ENCODE peak calls at places on chromosome 22, in five cellular contexts. One of them, this sample, is unnamed.

GRCh38 chr22:39205344-39206021 is 39.3 kb downstream of the PDGFB start:
- DNase-seq in uterus: peak; percentile 4
- DNase-seq in left lung: no peak
- DNase-seq in mammary epithelial cell: peak; percentile 78
- DNase-seq in body of pancreas: peak; percentile 67
- DNase-seq in this sample: peak; percentile 88

GRCh38 chr22:50305393-50305657 is 2.1 kb downstream of the PLXNB2 start:
- DNase-seq in uterus: no peak
- DNase-seq in left lung: no peak
- DNase-seq in mammary epithelial cell: no peak
- DNase-seq in body of pancreas: no peak
- DNase-seq in this sample: no peak

GRCh38 chr22:39907035-39907434 is 6.2 kb downstream of the GRAP2 start:
- DNase-seq in body of pancreas: no peak
- DNase-seq in left lung: no peak
- DNase-seq in uterus: no peak
- DNase-seq in mammary epithelial cell: no peak
- DNase-seq in this sample: no peak

GRCh38 chr22:37904572-37905533 is 1.2 kb upstream of the MICALL1 start:
- DNase-seq in mammary epithelial cell: peak; percentile 97
- DNase-seq in body of pancreas: peak; percentile 60
- DNase-seq in left lung: peak; percentile 76
- DNase-seq in uterus: peak; percentile 93
- DNase-seq in this sample: no peak

GRCh38 chr22:32712644-32713355 is 88.7 kb upstream of the TIMP3 start:
- DNase-seq in mammary epithelial cell: no peak
- DNase-seq in body of pancreas: no peak
- DNase-seq in uterus: no peak
- DNase-seq in left lung: no peak
- DNase-seq in this sample: no peak

GRCh38 chr22:23591846-23592245 is 11.8 kb upstream of the IGLL1 start:
- DNase-seq in mammary epithelial cell: no peak
- DNase-seq in left lung: no peak
- DNase-seq in uterus: no peak
- DNase-seq in body of pancreas: no peak
- DNase-seq in this sample: no peak

GRCh38 chr22:39664485-39665200 is 94.1 kb downstream of the CACNA1I start:
- DNase-seq in uterus: no peak
- DNase-seq in body of pancreas: peak; percentile 25
- DNase-seq in left lung: no peak
- DNase-seq in mammary epithelial cell: no peak
- DNase-seq in this sample: peak; percentile 58

GRCh38 chr22:22059476-22060002 is 77.0 kb upstream of the TOP3B start:
- DNase-seq in mammary epithelial cell: no peak
- DNase-seq in left lung: no peak
- DNase-seq in uterus: no peak
- DNase-seq in body of pancreas: no peak
- DNase-seq in this sample: no peak

GRCh38 chr22:31275576-31275975 is 16.7 kb downstream of the PIK3IP1 start:
- DNase-seq in body of pancreas: no peak
- DNase-seq in uterus: no peak
- DNase-seq in mammary epithelial cell: no peak
- DNase-seq in left lung: no peak
- DNase-seq in this sample: no peak

GRCh38 chr22:27597703-27598444 is 203.7 kb downstream of the MN1 start:
- DNase-seq in mammary epithelial cell: peak; percentile 28
- DNase-seq in uterus: no peak
- DNase-seq in left lung: no peak
- DNase-seq in body of pancreas: peak; percentile 27
- DNase-seq in this sample: no peak

GRCh38 chr22:32177221-32177765 is 18.2 kb upstream of the C22orf42 start:
- DNase-seq in mammary epithelial cell: no peak
- DNase-seq in uterus: no peak
- DNase-seq in body of pancreas: no peak
- DNase-seq in left lung: no peak
- DNase-seq in this sample: no peak

GRCh38 chr22:30301995-30302809 is 12.9 kb upstream of the CASTOR1 start:
- DNase-seq in left lung: peak; percentile 74
- DNase-seq in body of pancreas: no peak
- DNase-seq in mammary epithelial cell: peak; percentile 78
- DNase-seq in uterus: no peak
- DNase-seq in this sample: no peak

GRCh38 chr22:41445171-41446056 is 1.2 kb downstream of the TOB2 start:
- DNase-seq in mammary epithelial cell: peak; percentile 7
- DNase-seq in left lung: no peak
- DNase-seq in body of pancreas: peak; percentile 33
- DNase-seq in uterus: peak; percentile 32
- DNase-seq in this sample: peak; percentile 27

GRCh38 chr22:43197271-43197941 is 10.5 kb upstream of the TTLL12 start:
- DNase-seq in body of pancreas: no peak
- DNase-seq in mammary epithelial cell: no peak
- DNase-seq in uterus: no peak
- DNase-seq in left lung: no peak
- DNase-seq in this sample: no peak

GRCh38 chr22:37273126-37273845 is 9.0 kb upstream of the CYTH4 start:
- DNase-seq in body of pancreas: no peak
- DNase-seq in left lung: no peak
- DNase-seq in mammary epithelial cell: peak; percentile 33
- DNase-seq in uterus: no peak
- DNase-seq in this sample: no peak

GRCh38 chr22:32911526-32911925 is 110.0 kb downstream of the TIMP3 start:
- DNase-seq in body of pancreas: no peak
- DNase-seq in left lung: no peak
- DNase-seq in mammary epithelial cell: no peak
- DNase-seq in uterus: no peak
- DNase-seq in this sample: no peak

GRCh38 chr22:37472418-37473006 is 13.7 kb downstream of the MFNG start:
- DNase-seq in body of pancreas: peak; percentile 55
- DNase-seq in left lung: no peak
- DNase-seq in uterus: no peak
- DNase-seq in mammary epithelial cell: no peak
- DNase-seq in this sample: peak; percentile 66

GRCh38 chr22:24379536-24379935 is 47.9 kb upstream of the ADORA2A start:
- DNase-seq in left lung: no peak
- DNase-seq in uterus: no peak
- DNase-seq in mammary epithelial cell: no peak
- DNase-seq in body of pancreas: no peak
- DNase-seq in this sample: no peak

GRCh38 chr22:50612715-50613221 is 12.2 kb downstream of the MAPK8IP2 start:
- DNase-seq in body of pancreas: no peak
- DNase-seq in uterus: no peak
- DNase-seq in mammary epithelial cell: no peak
- DNase-seq in left lung: no peak
- DNase-seq in this sample: no peak

GRCh38 chr22:44371741-44372525 is 59.2 kb upstream of the SHISAL1 start:
- DNase-seq in left lung: no peak
- DNase-seq in uterus: no peak
- DNase-seq in body of pancreas: no peak
- DNase-seq in mammary epithelial cell: no peak
- DNase-seq in this sample: peak; percentile 37

GRCh38 chr22:49979587-49980264 is 19.2 kb downstream of the PIM3 start:
- DNase-seq in left lung: no peak
- DNase-seq in uterus: no peak
- DNase-seq in body of pancreas: peak; percentile 43
- DNase-seq in mammary epithelial cell: no peak
- DNase-seq in this sample: peak; percentile 46

GRCh38 chr22:31223786-31224191 is 11.7 kb downstream of the LIMK2 start:
- DNase-seq in uterus: no peak
- DNase-seq in left lung: no peak
- DNase-seq in body of pancreas: no peak
- DNase-seq in mammary epithelial cell: peak; percentile 26
- DNase-seq in this sample: no peak

GRCh38 chr22:21445437-21446127 is 21.6 kb upstream of the TMEM191C start:
- DNase-seq in body of pancreas: no peak
- DNase-seq in mammary epithelial cell: no peak
- DNase-seq in uterus: peak; percentile 11
- DNase-seq in left lung: no peak
- DNase-seq in this sample: no peak

GRCh38 chr22:23164091-23164490 is 16.2 kb upstream of the BCR start:
- DNase-seq in left lung: no peak
- DNase-seq in mammary epithelial cell: no peak
- DNase-seq in body of pancreas: no peak
- DNase-seq in uterus: no peak
- DNase-seq in this sample: no peak

GRCh38 chr22:44743247-44743646 is 9.1 kb upstream of the ARHGAP8 start:
- DNase-seq in uterus: no peak
- DNase-seq in body of pancreas: no peak
- DNase-seq in mammary epithelial cell: no peak
- DNase-seq in left lung: no peak
- DNase-seq in this sample: no peak

GRCh38 chr22:37898441-37899181 is 7.5 kb upstream of the MICALL1 start:
- DNase-seq in mammary epithelial cell: peak; percentile 95
- DNase-seq in body of pancreas: peak; percentile 88
- DNase-seq in uterus: no peak
- DNase-seq in left lung: peak; percentile 59
- DNase-seq in this sample: no peak

GRCh38 chr22:44521326-44521725 is 23.3 kb upstream of the RTL6 start:
- DNase-seq in uterus: no peak
- DNase-seq in body of pancreas: no peak
- DNase-seq in left lung: no peak
- DNase-seq in mammary epithelial cell: no peak
- DNase-seq in this sample: no peak

GRCh38 chr22:37018815-37019308 is 385 bp downstream of the TST start:
- DNase-seq in left lung: peak; percentile 72
- DNase-seq in mammary epithelial cell: peak; percentile 25
- DNase-seq in uterus: peak; percentile 79
- DNase-seq in body of pancreas: peak; percentile 57
- DNase-seq in this sample: no peak

GRCh38 chr22:38412435-38413084 is 42.4 kb downstream of the KCNJ4 start:
- DNase-seq in mammary epithelial cell: no peak
- DNase-seq in left lung: no peak
- DNase-seq in uterus: peak; percentile 15
- DNase-seq in body of pancreas: peak; percentile 43
- DNase-seq in this sample: no peak

GRCh38 chr22:37304595-37305343 is 22.5 kb downstream of the CYTH4 start:
- DNase-seq in body of pancreas: no peak
- DNase-seq in mammary epithelial cell: peak; percentile 46
- DNase-seq in left lung: no peak
- DNase-seq in uterus: no peak
- DNase-seq in this sample: no peak

GRCh38 chr22:40541300-40541699 is 95.2 kb downstream of the MRTFA start:
- DNase-seq in left lung: no peak
- DNase-seq in mammary epithelial cell: peak; percentile 99
- DNase-seq in body of pancreas: no peak
- DNase-seq in uterus: no peak
- DNase-seq in this sample: no peak

GRCh38 chr22:22164541-22165272 is 79.9 kb upstream of the VPREB1 start:
- DNase-seq in body of pancreas: no peak
- DNase-seq in left lung: no peak
- DNase-seq in uterus: no peak
- DNase-seq in mammary epithelial cell: no peak
- DNase-seq in this sample: no peak

GRCh38 chr22:44352378-44353062 is 39.8 kb upstream of the SHISAL1 start:
- DNase-seq in left lung: no peak
- DNase-seq in body of pancreas: no peak
- DNase-seq in uterus: no peak
- DNase-seq in mammary epithelial cell: no peak
- DNase-seq in this sample: no peak

GRCh38 chr22:31212783-31213626 is 907 bp downstream of the LIMK2 start:
- DNase-seq in uterus: no peak
- DNase-seq in left lung: no peak
- DNase-seq in mammary epithelial cell: no peak
- DNase-seq in body of pancreas: no peak
- DNase-seq in this sample: no peak

GRCh38 chr22:17086301-17086700 is 1.5 kb downstream of the IL17RA start:
- DNase-seq in mammary epithelial cell: no peak
- DNase-seq in body of pancreas: no peak
- DNase-seq in uterus: no peak
- DNase-seq in left lung: no peak
- DNase-seq in this sample: no peak

DNA sequence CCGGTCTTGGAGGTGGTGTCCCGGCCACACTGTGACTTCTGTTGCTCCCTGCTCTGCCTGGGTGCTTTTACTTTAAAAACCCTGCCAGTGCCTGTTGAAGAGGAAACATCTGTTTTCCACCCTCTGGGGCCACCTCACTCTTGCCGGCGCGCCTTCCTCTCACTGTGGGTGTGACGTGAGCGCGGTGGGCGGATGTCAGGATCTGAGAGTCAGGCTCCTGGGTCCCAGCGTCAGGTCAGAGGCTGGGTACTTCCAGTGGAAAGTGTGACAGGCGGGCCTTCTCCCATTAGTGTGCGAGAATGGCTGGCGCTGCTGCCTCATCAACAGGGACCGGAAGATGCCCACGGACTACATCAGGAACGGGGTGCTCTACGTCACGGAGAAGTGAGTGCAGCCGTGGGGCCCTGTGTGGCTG is 54.2 kb downstream of the GRAMD4 start:
- DNase-seq in uterus: peak; percentile 66
- DNase-seq in left lung: peak; percentile 55
- DNase-seq in body of pancreas: no peak
- DNase-seq in mammary epithelial cell: no peak
- DNase-seq in this sample: peak; percentile 74
- H3K4me1 ChIP-seq in uterus: no peaks in the 10 kb centered on the region
- H3K4me1 ChIP-seq in left lung: peaks cover 11% of the 10 kb centered on the region
- H3K4me1 ChIP-seq in body of pancreas: no peaks in the 10 kb centered on the region
- H3K4me1 ChIP-seq in mammary epithelial cell: no peaks in the 10 kb centered on the region
- H3K4me1 ChIP-seq in this sample: peaks cover 25% of the 10 kb centered on the region

GRCh38 chr22:47270463-47271135 is 508.1 kb downstream of the TBC1D22A start:
- DNase-seq in left lung: no peak
- DNase-seq in body of pancreas: no peak
- DNase-seq in mammary epithelial cell: no peak
- DNase-seq in uterus: no peak
- DNase-seq in this sample: no peak
- H3K9me3 ChIP-seq in left lung: peaks cover 8% of the 10 kb centered on the region
- H3K9me3 ChIP-seq in body of pancreas: no peaks in the 10 kb centered on the region
- H3K9me3 ChIP-seq in mammary epithelial cell: peaks cover 46% of the 10 kb centered on the region
- H3K9me3 ChIP-seq in uterus: no peaks in the 10 kb centered on the region
- H3K9me3 ChIP-seq in this sample: no peaks in the 10 kb centered on the region

GRCh38 chr22:19992921-19993355 is 23.7 kb downstream of the ARVCF start:
- DNase-seq in left lung: no peak
- DNase-seq in body of pancreas: no peak
- DNase-seq in uterus: no peak
- DNase-seq in mammary epithelial cell: no peak
- DNase-seq in this sample: no peak

GRCh38 chr22:19993926-19994325 is 22.7 kb downstream of the ARVCF start:
- DNase-seq in left lung: no peak
- DNase-seq in mammary epithelial cell: no peak
- DNase-seq in body of pancreas: no peak
- DNase-seq in uterus: no peak
- DNase-seq in this sample: no peak

GRCh38 chr22:19996694-19997384 is 19.8 kb downstream of the ARVCF start:
- DNase-seq in left lung: no peak
- DNase-seq in mammary epithelial cell: no peak
- DNase-seq in body of pancreas: no peak
- DNase-seq in uterus: no peak
- DNase-seq in this sample: no peak

GRCh38 chr22:19995611-19996339 is 20.8 kb downstream of the ARVCF start:
- DNase-seq in body of pancreas: no peak
- DNase-seq in left lung: no peak
- DNase-seq in mammary epithelial cell: no peak
- DNase-seq in uterus: no peak
- DNase-seq in this sample: no peak

GRCh38 chr22:19994851-19995610 is 21.6 kb downstream of the ARVCF start:
- DNase-seq in left lung: no peak
- DNase-seq in mammary epithelial cell: no peak
- DNase-seq in uterus: no peak
- DNase-seq in body of pancreas: no peak
- DNase-seq in this sample: no peak
- H3K4me3 ChIP-seq in left lung: no peak overlapping the region
- H3K4me3 ChIP-seq in mammary epithelial cell: no peak overlapping the region
- H3K4me3 ChIP-seq in uterus: no peak overlapping the region
- H3K4me3 ChIP-seq in body of pancreas: no peak overlapping the region
- H3K4me3 ChIP-seq in this sample: no peak overlapping the region

GRCh38 chr22:35641494-35642120 is 6.6 kb upstream of the APOL6 start:
- DNase-seq in mammary epithelial cell: no peak
- DNase-seq in uterus: no peak
- DNase-seq in body of pancreas: no peak
- DNase-seq in left lung: no peak
- DNase-seq in this sample: no peak
- H3K4me1 ChIP-seq in mammary epithelial cell: peaks cover 11% of the 10 kb centered on the region
- H3K4me1 ChIP-seq in uterus: peaks cover 15% of the 10 kb centered on the region
- H3K4me1 ChIP-seq in body of pancreas: no peaks in the 10 kb centered on the region
- H3K4me1 ChIP-seq in left lung: peaks cover 14% of the 10 kb centered on the region
- H3K4me1 ChIP-seq in this sample: peaks cover 3% of the 10 kb centered on the region